ENCODE peak calls at places on chromosome 18, in four cellular contexts. Q is coronary artery, S is prostate gland, W is spleen. L is an unnamed sample.
A peak's percentile ranks its signal among the peaks of the same experiment; 100 is the strongest.

GRCh38 chr18:32929213-32929612 is 156.4 kb upstream of the KLHL14 start:
- DNase-seq in Q (no peak), S (no peak), W (no peak), L (no peak)

GRCh38 chr18:48580782-48581181 is 42.0 kb downstream of the CTIF start:
- DNase-seq in Q (peak; percentile 79), S (no peak), W (no peak), L (no peak)

GRCh38 chr18:40949138-40949949 is 1005.7 kb upstream of the PIK3C3 start:
- DNase-seq in Q (no peak), S (no peak), W (peak; percentile 51), L (no peak)

GRCh38 chr18:10543277-10543676 is 17.4 kb downstream of the NAPG start:
- DNase-seq in Q (no peak), S (no peak), W (no peak), L (no peak)

GRCh38 chr18:29225351-29225750 is 1048.4 kb upstream of the CDH2 start:
- DNase-seq in Q (no peak), S (no peak), W (no peak), L (no peak)

GRCh38 chr18:52394602-52395001 is 54.6 kb downstream of the DCC start:
- DNase-seq in Q (no peak), S (no peak), W (no peak), L (no peak)

GRCh38 chr18:49227456-49227855 is 233.0 kb downstream of the DYM start:
- DNase-seq in Q (no peak), S (no peak), W (no peak), L (peak; percentile 68)

GRCh38 chr18:79400091-79400590 is 4.4 kb downstream of the NFATC1 start:
- DNase-seq in Q (no peak), S (peak; percentile 74), W (peak; percentile 93), L (peak; percentile 77)

GRCh38 chr18:34650121-34650545 is 60.0 kb upstream of the DTNA start:
- DNase-seq in Q (no peak), S (no peak), W (no peak), L (no peak)

GRCh38 chr18:53416985-53417384 is 807.5 kb downstream of the MBD2 start:
- DNase-seq in Q (no peak), S (no peak), W (no peak), L (no peak)

GRCh38 chr18:70452501-70452900 is 163.7 kb downstream of the SOCS6 start:
- DNase-seq in Q (no peak), S (no peak), W (no peak), L (no peak)

GRCh38 chr18:40985441-40985840 is 969.6 kb upstream of the PIK3C3 start:
- DNase-seq in Q (no peak), S (no peak), W (no peak), L (no peak)

GRCh38 chr18:72799106-72799505 is 68.7 kb downstream of the NETO1 start:
- DNase-seq in Q (no peak), S (no peak), W (no peak), L (no peak)

GRCh38 chr18:53380063-53380639 is 844.3 kb downstream of the MBD2 start:
- DNase-seq in Q (no peak), S (no peak), W (no peak), L (no peak)

GRCh38 chr18:24051256-24051947 is 36.8 kb downstream of the TTC39C start:
- DNase-seq in Q (no peak), S (no peak), W (no peak), L (no peak)

GRCh38 chr18:44821924-44822323 is 141.2 kb downstream of the SETBP1 start:
- DNase-seq in Q (no peak), S (no peak), W (no peak), L (no peak)

GRCh38 chr18:73688161-73688560 is 459.5 kb downstream of the FBXO15 start:
- DNase-seq in Q (no peak), S (no peak), W (no peak), L (no peak)

GRCh38 chr18:41134426-41134825 is 820.6 kb upstream of the PIK3C3 start:
- DNase-seq in Q (no peak), S (no peak), W (no peak), L (no peak)

GRCh38 chr18:50401888-50402287 is 27.0 kb downstream of the SKA1 start:
- DNase-seq in Q (no peak), S (no peak), W (no peak), L (peak; percentile 2)

GRCh38 chr18:41126541-41127235 is 828.3 kb upstream of the PIK3C3 start:
- DNase-seq in Q (no peak), S (no peak), W (no peak), L (no peak)

GRCh38 chr18:27599202-27599829 is 414.2 kb upstream of the CHST9 start:
- DNase-seq in Q (no peak), S (peak; percentile 10), W (no peak), L (no peak)

GRCh38 chr18:80033181-80034067 is 810 bp upstream of the RBFA start:
- DNase-seq in Q (peak; percentile 96), S (peak; percentile 16), W (no peak), L (peak; percentile 86)

GRCh38 chr18:5879479-5879882 is 15.8 kb downstream of the TMEM200C start:
- DNase-seq in Q (no peak), S (no peak), W (no peak), L (no peak)

GRCh38 chr18:48105317-48105716 is 174.9 kb upstream of the SMAD2 start:
- DNase-seq in Q (no peak), S (no peak), W (no peak), L (no peak)

GRCh38 chr18:63887424-63887823 is at the start of gene SERPINB2:
- DNase-seq in Q (no peak), S (no peak), W (no peak), L (no peak)

GRCh38 chr18:13797157-13797611 is 26.8 kb upstream of the MC5R start:
- DNase-seq in Q (no peak), S (no peak), W (no peak), L (no peak)

GRCh38 chr18:34951625-34952379 is 89.4 kb upstream of the MAPRE2 start:
- DNase-seq in Q (no peak), S (no peak), W (no peak), L (no peak)

GRCh38 chr18:69574401-69574800 is 173.7 kb downstream of the DOK6 start:
- DNase-seq in Q (no peak), S (no peak), W (no peak), L (no peak)

GRCh38 chr18:961644-962355 is 57.1 kb downstream of the ADCYAP1 start:
- DNase-seq in Q (no peak), S (no peak), W (no peak), L (no peak)

GRCh38 chr18:67508146-67508545 is 8.4 kb downstream of the DSEL start:
- DNase-seq in Q (no peak), S (no peak), W (no peak), L (no peak)

GRCh38 chr18:31648966-31649429 is 35.4 kb downstream of the B4GALT6 start:
- DNase-seq in Q (no peak), S (no peak), W (no peak), L (no peak)

GRCh38 chr18:77090546-77091200 is 41.9 kb downstream of the MBP start:
- DNase-seq in Q (peak; percentile 69), S (no peak), W (peak; percentile 71), L (no peak)

GRCh38 chr18:77093067-77093430 is 39.5 kb downstream of the MBP start:
- DNase-seq in Q (no peak), S (no peak), W (no peak), L (no peak)

GRCh38 chr18:77093584-77093983 is 39.0 kb downstream of the MBP start:
- DNase-seq in Q (no peak), S (no peak), W (no peak), L (no peak)

GRCh38 chr18:77091366-77091765 is 41.2 kb downstream of the MBP start:
- DNase-seq in Q (no peak), S (no peak), W (no peak), L (no peak)

GRCh38 chr18:77092104-77093066 is 40.2 kb downstream of the MBP start:
- DNase-seq in Q (no peak), S (no peak), W (no peak), L (no peak)
- H3K27ac ChIP-seq in Q (no peak overlapping the region), S (no peak overlapping the region), W (peak overlapping the region; percentile 91), L (no peak overlapping the region)

GRCh38 chr18:46577546-46577945 is 79.5 kb downstream of the LOXHD1 start:
- DNase-seq in Q (no peak), S (no peak), W (no peak), L (no peak)
- H3K27ac ChIP-seq in Q (no peak overlapping the region), S (no peak overlapping the region), W (no peak overlapping the region), L (no peak overlapping the region)

GRCh38 chr18:8962192-8962772 is 140.2 kb upstream of the NDUFV2 start:
- DNase-seq in Q (no peak), S (no peak), W (no peak), L (no peak)
- H3K27ac ChIP-seq in Q (no peak overlapping the region), S (no peak overlapping the region), W (no peak overlapping the region), L (no peak overlapping the region)

GRCh38 chr18:22912149-22912548 is 21.0 kb upstream of the RBBP8 start:
- DNase-seq in Q (no peak), S (no peak), W (no peak), L (no peak)

GRCh38 chr18:22913861-22914260 is 19.3 kb upstream of the RBBP8 start:
- DNase-seq in Q (no peak), S (peak; percentile 95), W (no peak), L (no peak)

GRCh38 chr18:22915337-22915736 is 17.8 kb upstream of the RBBP8 start:
- DNase-seq in Q (no peak), S (no peak), W (no peak), L (no peak)

GRCh38 chr18:22912835-22913234 is 20.3 kb upstream of the RBBP8 start:
- DNase-seq in Q (no peak), S (no peak), W (no peak), L (no peak)

DNA sequence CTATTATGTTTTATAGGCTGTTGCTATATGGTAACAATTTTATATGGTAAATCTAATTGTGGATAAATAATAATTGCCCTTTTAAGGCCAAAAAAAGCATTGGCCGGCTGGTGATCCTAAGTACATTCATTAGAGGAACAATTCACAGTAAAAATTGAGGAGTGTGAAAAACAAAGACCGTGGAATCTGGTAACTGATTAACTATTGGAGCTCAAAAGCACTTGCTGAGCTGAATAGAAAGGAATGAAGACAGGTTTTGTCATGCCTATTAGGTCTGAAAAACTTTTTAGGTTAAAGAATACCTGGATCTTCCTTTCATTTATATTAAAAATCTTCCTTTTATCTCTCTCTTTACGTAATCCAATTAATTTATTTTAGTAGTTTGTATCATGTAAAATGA is 18.5 kb upstream of the RBBP8 start:
- DNase-seq in Q (no peak), S (no peak), W (no peak), L (no peak)
- H3K27ac ChIP-seq in Q (no peak overlapping the region), S (no peak overlapping the region), W (no peak overlapping the region), L (no peak overlapping the region)

GRCh38 chr18:7608174-7608550 is 41.0 kb downstream of the PTPRM start:
- DNase-seq in Q (no peak), S (no peak), W (no peak), L (no peak)
- H3K27ac ChIP-seq in Q (peak overlapping the region; percentile 82), S (no peak overlapping the region), W (no peak overlapping the region), L (no peak overlapping the region)

GRCh38 chr18:61608306-61608705 is 275.1 kb downstream of the CDH20 start:
- DNase-seq in Q (no peak), S (no peak), W (no peak), L (no peak)

GRCh38 chr18:61606759-61607158 is 273.5 kb downstream of the CDH20 start:
- DNase-seq in Q (no peak), S (peak; percentile 71), W (no peak), L (no peak)

GRCh38 chr18:61606068-61606660 is 272.9 kb downstream of the CDH20 start:
- DNase-seq in Q (no peak), S (no peak), W (no peak), L (no peak)

GRCh38 chr18:61612517-61612916 is 279.3 kb downstream of the CDH20 start:
- DNase-seq in Q (no peak), S (no peak), W (no peak), L (no peak)

GRCh38 chr18:61609131-61609530 is 275.9 kb downstream of the CDH20 start:
- DNase-seq in Q (no peak), S (no peak), W (no peak), L (no peak)
- H3K27ac ChIP-seq in Q (no peak overlapping the region), S (no peak overlapping the region), W (no peak overlapping the region), L (no peak overlapping the region)

GRCh38 chr18:9094307-9095226 is 7.9 kb upstream of the NDUFV2 start:
- DNase-seq in Q (no peak), S (no peak), W (no peak), L (no peak)
- H3K27ac ChIP-seq in Q (no peak overlapping the region), S (no peak overlapping the region), W (peak overlapping the region; percentile 71), L (peak overlapping the region; percentile 54)

L was measured in CD4-positive, alpha-beta memory T cell.